ENCODE peak calls at places on chromosomes 16 and 17, in six cellular contexts. I is GM23338, V is cardiac muscle cell, H is small intestine, C is left ventricle myocardium inferior, X is kidney epithelial cell. Y is an unnamed sample.
A peak's percentile ranks its signal among the peaks of the same experiment; 100 is the strongest.

GRCh38 chr16:30934827-30935557 is 11.6 kb downstream of the FBXL19 start:
- DNase-seq in V (peak; percentile 53), H (no peak), X (no peak), C (no peak), I (peak; percentile 88), Y (peak; percentile 48)

GRCh38 chr16:57235128-57236092 is 9.6 kb upstream of the ARL2BP start:
- DNase-seq in H (peak; percentile 29), V (peak; percentile 43), I (no peak), C (no peak), X (no peak), Y (no peak)

GRCh38 chr16:85187002-85187401 is 74.7 kb upstream of the CIBAR2 start:
- DNase-seq in C (peak; percentile 60), X (no peak), H (no peak), I (no peak), V (no peak), Y (no peak)

GRCh38 chr17:65017375-65017774 is 39.2 kb downstream of the GNA13 start:
- DNase-seq in H (no peak), X (no peak), V (no peak), I (peak; percentile 37), C (no peak), Y (no peak)

GRCh38 chr17:21573961-21574610 is 118.2 kb upstream of the KCNJ18 start:
- DNase-seq in H (peak; percentile 12), I (no peak), C (peak; percentile 83), V (peak; percentile 88), X (peak; percentile 14), Y (peak; percentile 63)

GRCh38 chr16:11977206-11978041 is 890 bp downstream of the SNX29 start:
- DNase-seq in X (no peak), C (no peak), V (peak; percentile 76), H (no peak), I (no peak), Y (no peak)

GRCh38 chr17:44971776-44972483 is 3.8 kb upstream of the C1QL1 start:
- DNase-seq in V (no peak), C (no peak), I (peak; percentile 77), H (no peak), X (no peak), Y (no peak)

GRCh38 chr17:72297326-72298115 is 176.7 kb downstream of the SOX9 start:
- DNase-seq in C (peak; percentile 29), I (no peak), X (peak; percentile 42), H (no peak), V (peak; percentile 61), Y (no peak)

GRCh38 chr16:3597226-3597625 is 14.2 kb downstream of the SLX4 start:
- DNase-seq in C (no peak), I (no peak), X (no peak), H (no peak), V (no peak), Y (no peak)

GRCh38 chr16:75733305-75734141 is 7.2 kb upstream of the CPHXL start:
- DNase-seq in V (peak; percentile 58), X (no peak), C (no peak), H (peak; percentile 43), I (no peak), Y (no peak)

GRCh38 chr16:86368261-86368660 is 142.1 kb upstream of the FOXF1 start:
- DNase-seq in C (no peak), X (no peak), V (no peak), H (no peak), I (no peak), Y (no peak)

GRCh38 chr17:28807925-28808641 is 34.5 kb downstream of the FAM222B start:
- DNase-seq in I (no peak), V (peak; percentile 87), C (no peak), X (no peak), H (no peak), Y (no peak)

GRCh38 chr16:55480228-55480655 is 1.2 kb downstream of the MMP2 start:
- DNase-seq in X (no peak), V (peak; percentile 98), C (peak; percentile 90), I (peak; percentile 64), H (no peak), Y (peak; percentile 74)

DNA sequence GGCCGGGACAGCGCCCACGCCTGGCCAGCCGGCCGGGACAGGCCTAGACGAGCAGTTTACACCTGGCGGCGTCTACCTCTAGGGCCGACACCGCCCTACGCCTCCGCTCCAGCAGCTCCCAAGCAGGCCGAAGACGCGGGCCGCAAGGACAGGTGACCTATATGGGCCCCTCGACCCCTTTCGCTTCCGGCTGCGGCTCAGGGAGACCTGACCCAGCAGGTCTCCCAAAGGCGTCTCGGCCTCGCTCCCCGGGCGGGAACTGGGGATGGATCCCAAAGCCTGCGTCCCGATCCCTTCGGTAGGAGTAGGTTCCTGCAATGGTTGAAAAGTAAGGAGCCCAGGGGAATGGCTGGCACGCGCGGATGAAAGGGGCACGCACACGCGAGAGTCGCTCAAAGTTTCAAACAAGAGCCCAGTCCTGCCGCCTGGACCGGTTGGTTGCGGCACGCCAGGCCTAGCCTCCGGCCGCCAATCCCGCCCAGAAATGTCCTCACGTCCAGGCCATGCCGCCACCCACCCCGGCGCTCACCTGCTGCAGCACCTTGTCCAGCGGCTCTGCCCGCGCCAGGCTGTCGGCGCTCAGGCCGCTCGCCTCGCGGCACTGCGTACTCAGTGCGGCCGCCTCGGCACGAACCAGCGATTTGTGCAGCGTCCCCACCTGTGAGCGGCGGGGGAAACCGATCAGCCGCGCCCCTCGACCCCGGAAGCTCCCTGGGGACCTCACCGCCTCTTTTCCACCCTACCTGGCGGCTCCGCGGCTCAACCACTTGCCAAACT is 634 bp downstream of the ESRP2 start:
- DNase-seq in I (peak; percentile 75), X (no peak), H (peak; percentile 63), C (no peak), V (no peak), Y (peak; percentile 74)
- H3K4me3 ChIP-seq in I (peak overlapping the region; percentile 98), X (peak overlapping the region; percentile 53), H (peak overlapping the region; percentile 55), C (peak overlapping the region; percentile 74), V (peak overlapping the region; percentile 30), Y (peak overlapping the region; percentile 29)

DNA sequence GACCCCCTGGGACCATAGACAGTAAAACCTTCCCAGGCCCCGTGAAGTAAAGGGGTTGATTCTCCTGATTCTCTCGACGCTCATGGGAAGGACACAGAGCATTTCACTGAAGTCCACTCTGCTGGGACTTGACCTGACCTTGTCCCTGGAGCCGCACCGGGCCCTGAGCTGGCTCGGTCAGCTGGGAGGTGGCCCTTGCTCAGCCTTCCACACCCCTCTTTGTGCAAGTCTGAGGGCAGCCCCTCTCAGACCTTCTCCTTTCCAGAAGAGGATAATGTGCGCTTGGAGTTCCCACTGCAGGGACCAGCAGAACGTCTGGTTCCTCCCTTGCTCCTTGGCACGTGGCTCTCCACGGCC is 115.5 kb downstream of the RAP1GAP2 start:
- DNase-seq in H (no peak), X (no peak), I (no peak), V (no peak), C (no peak), Y (no peak)
- H3K36me3 ChIP-seq in H (no peaks in the 10 kb centered on the region), X (peaks cover 1% of the 10 kb centered on the region), I (no peaks in the 10 kb centered on the region), V (no peaks in the 10 kb centered on the region), C (no peaks in the 10 kb centered on the region), Y (no peaks in the 10 kb centered on the region)

DNA sequence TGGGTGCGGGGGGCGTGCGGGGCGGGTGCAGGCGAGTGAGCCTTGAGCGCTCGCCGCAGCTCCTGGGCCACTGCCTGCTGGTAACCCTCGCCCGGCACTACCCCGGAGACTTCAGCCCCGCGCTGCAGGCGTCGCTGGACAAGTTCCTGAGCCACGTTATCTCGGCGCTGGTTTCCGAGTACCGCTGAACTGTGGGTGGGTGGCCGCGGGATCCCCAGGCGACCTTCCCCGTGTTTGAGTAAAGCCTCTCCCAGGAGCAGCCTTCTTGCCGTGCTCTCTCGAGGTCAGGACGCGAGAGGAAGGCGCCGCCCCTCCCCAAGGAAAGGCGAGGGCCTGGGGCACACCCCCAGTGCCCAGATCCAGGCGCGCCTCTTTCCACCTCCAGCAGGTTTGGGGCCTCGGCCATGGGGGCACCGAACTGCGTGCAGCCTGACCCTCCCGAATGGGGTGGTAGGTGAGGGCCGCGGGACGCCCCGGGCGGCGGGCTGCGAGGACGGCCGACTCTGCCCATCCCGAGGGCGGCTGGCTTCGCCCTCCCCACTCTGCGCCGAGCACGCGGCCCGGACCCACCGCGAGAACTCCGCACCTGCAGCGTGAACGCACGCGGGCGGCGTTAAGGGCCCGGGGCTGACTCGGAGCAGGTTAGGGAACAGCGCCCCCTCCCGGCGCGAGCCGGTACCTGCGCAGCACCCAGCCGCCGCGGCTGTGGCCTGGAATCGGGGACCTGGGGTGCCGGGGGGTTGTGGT is 835 bp downstream of the HBQ1 start:
- DNase-seq in X (no peak), I (peak; percentile 92), C (peak; percentile 72), H (peak; percentile 59), V (peak; percentile 66), Y (peak; percentile 77)
- H3K4me3 ChIP-seq in X (peak overlapping the region; percentile 20), I (peak overlapping the region; percentile 53), C (peak overlapping the region; percentile 58), H (no peak overlapping the region), V (peak overlapping the region; percentile 17), Y (no peak overlapping the region)

GRCh38 chr17:56948491-56948890 is 12.4 kb downstream of the COIL start:
- DNase-seq in X (no peak), I (no peak), V (no peak), H (no peak), C (no peak), Y (no peak)
- H3K36me3 ChIP-seq in X (no peaks in the 10 kb centered on the region), I (peaks cover 2% of the 10 kb centered on the region), V (peaks cover 43% of the 10 kb centered on the region), H (peaks cover 13% of the 10 kb centered on the region), C (peaks cover 64% of the 10 kb centered on the region), Y (peaks cover 4% of the 10 kb centered on the region)

GRCh38 chr17:75487351-75488070 is 27.8 kb downstream of the CASKIN2 start:
- DNase-seq in C (no peak), H (peak; percentile 33), V (peak; percentile 52), X (no peak), I (no peak), Y (no peak)

GRCh38 chr17:75485688-75486087 is 29.3 kb downstream of the TMEM94 start:
- DNase-seq in X (no peak), C (no peak), V (no peak), I (no peak), H (no peak), Y (peak; percentile 34)

GRCh38 chr17:75488693-75489510 is 26.4 kb downstream of the CASKIN2 start:
- DNase-seq in V (no peak), H (no peak), X (no peak), I (no peak), C (no peak), Y (no peak)

GRCh38 chr17:75486151-75486550 is 29.2 kb downstream of the CASKIN2 start:
- DNase-seq in H (no peak), I (no peak), C (no peak), V (no peak), X (no peak), Y (no peak)

GRCh38 chr17:75486951-75487350 is 28.4 kb downstream of the CASKIN2 start:
- DNase-seq in V (no peak), I (no peak), X (no peak), H (no peak), C (no peak), Y (no peak)
- H3K4me3 ChIP-seq in V (no peak overlapping the region), I (no peak overlapping the region), X (no peak overlapping the region), H (no peak overlapping the region), C (no peak overlapping the region), Y (no peak overlapping the region)

DNA sequence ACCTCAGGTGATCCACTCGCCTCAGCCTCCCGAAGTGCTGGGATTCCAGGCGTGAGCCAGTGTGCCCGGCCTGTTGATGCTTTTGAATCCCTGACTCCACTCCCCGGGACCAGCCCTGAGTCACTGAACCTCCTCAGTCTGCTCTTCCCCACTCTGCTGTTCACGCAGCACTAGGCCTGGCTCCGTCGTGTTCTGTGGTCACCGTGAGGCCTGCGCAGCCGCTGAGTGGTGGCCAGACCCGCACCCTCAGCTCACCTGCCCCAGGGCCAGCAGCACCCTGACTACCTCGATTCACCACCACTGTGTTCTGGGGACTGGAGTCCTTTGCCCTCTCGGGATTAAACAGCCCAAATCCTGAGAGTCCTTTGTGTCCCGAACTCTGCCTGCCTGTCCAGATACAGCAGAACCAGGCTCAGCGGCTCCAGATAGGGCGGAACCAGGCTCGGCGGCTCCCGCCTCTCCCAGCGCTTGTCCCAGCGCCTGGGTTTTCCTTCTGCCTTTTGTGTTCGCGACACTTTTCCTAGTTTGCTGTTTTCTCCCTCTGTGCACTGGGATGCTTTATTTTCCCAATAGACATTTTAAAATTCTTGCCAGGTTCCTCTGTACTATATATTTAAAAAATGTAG is 58.6 kb upstream of the ENDOV start:
- DNase-seq in H (no peak), C (no peak), I (no peak), X (no peak), V (no peak), Y (no peak)
- H3K36me3 ChIP-seq in H (peaks cover 52% of the 10 kb centered on the region), C (peaks cover 91% of the 10 kb centered on the region), I (peaks cover 12% of the 10 kb centered on the region), X (peaks cover 5% of the 10 kb centered on the region), V (peaks cover 5% of the 10 kb centered on the region), Y (peaks cover 29% of the 10 kb centered on the region)